ENCODE peak calls at places on chromosomes 11 and 22, in seven cellular contexts. C, E, X, Q, Y, B and L are unnamed samples.

GRCh38 chr11:85423331-85423730 is 203.8 kb downstream of the DLG2 start:
- DNase-seq in X (no peak), Q (no peak), Y (no peak), C (no peak), E (no peak), B (no peak), L (no peak)

GRCh38 chr11:8059571-8060011 is 21.4 kb upstream of the TUB start:
- DNase-seq in C (no peak), X (no peak), Y (peak; percentile 68), B (no peak), Q (no peak), E (no peak), L (no peak)

GRCh38 chr11:113014731-113015455 is 53.7 kb downstream of the NCAM1 start:
- DNase-seq in B (no peak), Y (no peak), E (no peak), X (no peak), Q (peak; percentile 34), C (no peak), L (no peak)

GRCh38 chr22:43826142-43827093 is 14.3 kb upstream of the EFCAB6 start:
- DNase-seq in X (peak; percentile 55), B (no peak), E (peak; percentile 53), Y (peak; percentile 50), Q (peak; percentile 66), C (peak; percentile 61), L (no peak)

GRCh38 chr22:45504703-45505341 is 2.1 kb downstream of the FBLN1 start:
- DNase-seq in Q (peak; percentile 17), E (no peak), Y (peak; percentile 53), B (no peak), X (no peak), C (no peak), L (no peak)

GRCh38 chr11:111000400-111001090 is 245.0 kb upstream of the POU2AF2 start:
- DNase-seq in E (no peak), Y (no peak), C (no peak), B (no peak), X (no peak), Q (no peak), L (no peak)

GRCh38 chr11:113778111-113778910 is 1.3 kb upstream of the CLDN25 start:
- DNase-seq in C (no peak), B (no peak), X (no peak), E (no peak), Y (no peak), Q (peak; percentile 66), L (no peak)

GRCh38 chr11:62954478-62954877 is 30.3 kb downstream of the SLC22A6 start:
- DNase-seq in Y (peak; percentile 23), X (no peak), E (no peak), B (no peak), Q (no peak), C (no peak), L (no peak)

GRCh38 chr11:128717581-128717980 is 23.7 kb downstream of the FLI1 start:
- DNase-seq in Y (no peak), B (no peak), C (no peak), Q (no peak), X (no peak), E (no peak), L (no peak)

GRCh38 chr22:48750826-48751440 is 1076.7 kb downstream of the BRD1 start:
- DNase-seq in Q (no peak), X (no peak), E (no peak), C (no peak), Y (peak; percentile 5), B (no peak), L (no peak)

GRCh38 chr22:41925783-41926460 is 684 bp downstream of the TNFRSF13C start:
- DNase-seq in Q (peak; percentile 83), B (peak; percentile 72), X (no peak), Y (peak; percentile 71), E (peak; percentile 81), C (no peak), L (no peak)

GRCh38 chr11:30285416-30286121 is 37.3 kb upstream of the ARL14EP start:
- DNase-seq in C (no peak), B (no peak), Q (no peak), Y (no peak), E (no peak), X (no peak), L (no peak)

GRCh38 chr11:122692444-122692843 is 36.9 kb downstream of the UBASH3B start:
- DNase-seq in Q (no peak), Y (no peak), B (no peak), C (no peak), X (no peak), E (no peak), L (no peak)

GRCh38 chr11:65488273-65489058 is 10.4 kb upstream of the MALAT1 start:
- DNase-seq in E (peak; percentile 68), Q (peak; percentile 38), B (no peak), Y (no peak), C (peak; percentile 53), X (peak; percentile 77), L (no peak)

GRCh38 chr22:44270556-44270880 is 42.2 kb downstream of the SHISAL1 start:
- DNase-seq in Y (no peak), X (peak; percentile 3), E (peak; percentile 41), C (peak; percentile 29), Q (no peak), B (no peak), L (peak; percentile 26)

GRCh38 chr22:31891366-31892079 is 52.8 kb upstream of the YWHAH start:
- DNase-seq in X (no peak), C (no peak), B (no peak), E (no peak), Q (no peak), Y (no peak), L (no peak)

GRCh38 chr22:41917906-41918791 is 3.3 kb upstream of the SHISA8 start:
- DNase-seq in X (no peak), Q (peak; percentile 36), B (no peak), Y (no peak), C (no peak), E (no peak), L (no peak)

GRCh38 chr11:1072116-1072820 is 2.4 kb upstream of the MUC2 start:
- DNase-seq in X (peak; percentile 14), Y (no peak), C (peak; percentile 43), B (no peak), E (peak; percentile 56), Q (peak; percentile 11), L (peak; percentile 58)

GRCh38 chr11:35619754-35620640 is 1.7 kb downstream of the FJX1 start:
- DNase-seq in C (no peak), B (no peak), X (peak; percentile 35), Q (peak; percentile 19), Y (no peak), E (no peak), L (no peak)

GRCh38 chr11:89457190-89457589 is 34.0 kb downstream of the NOX4 start:
- DNase-seq in C (no peak), Y (no peak), E (no peak), Q (no peak), B (no peak), X (no peak), L (no peak)

GRCh38 chr11:108324587-108324986 is 101.7 kb downstream of the ATM start:
- DNase-seq in C (no peak), E (no peak), Q (no peak), Y (no peak), B (no peak), X (no peak), L (no peak)

GRCh38 chr22:38567531-38568245 is 2.3 kb downstream of the DMC1 start:
- DNase-seq in B (no peak), Q (no peak), E (no peak), C (no peak), X (no peak), Y (no peak), L (no peak)
- H3K27me3 ChIP-seq in B (no peaks in the 10 kb centered on the region), Q (no peaks in the 10 kb centered on the region), E (no peaks in the 10 kb centered on the region), C (no peaks in the 10 kb centered on the region), X (no peaks in the 10 kb centered on the region), Y (no peaks in the 10 kb centered on the region), L (no peaks in the 10 kb centered on the region)

GRCh38 chr11:69881467-69882269 is 62.5 kb upstream of the FGF3 start:
- DNase-seq in Q (no peak), Y (no peak), X (no peak), C (peak; percentile 44), E (peak; percentile 55), B (no peak), L (peak; percentile 52)
- H3K27ac ChIP-seq in Q (no peak overlapping the region), Y (no peak overlapping the region), X (no peak overlapping the region), C (no peak overlapping the region), E (no peak overlapping the region), B (no peak overlapping the region), L (no peak overlapping the region)

DNA sequence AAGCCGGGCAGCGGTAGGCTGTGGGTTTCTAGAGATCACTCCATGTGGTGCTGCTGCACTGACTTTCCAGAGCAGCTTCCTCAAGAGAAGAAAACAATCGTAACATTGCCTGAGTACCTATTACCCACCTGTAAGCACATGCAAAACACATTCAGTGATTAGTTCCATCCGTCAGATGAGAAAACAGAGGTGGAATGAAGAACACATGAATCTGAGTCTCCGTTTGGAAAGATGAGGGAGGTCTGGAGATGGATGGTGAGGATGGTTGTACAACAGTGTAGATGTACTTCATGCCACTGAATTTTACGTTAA is 7.5 kb upstream of the SLCO2B1 start:
- DNase-seq in B (no peak), C (no peak), E (no peak), Y (no peak), X (no peak), Q (no peak), L (no peak)
- H3K27me3 ChIP-seq in B (no peaks in the 10 kb centered on the region), C (no peaks in the 10 kb centered on the region), E (no peaks in the 10 kb centered on the region), Y (no peaks in the 10 kb centered on the region), X (no peaks in the 10 kb centered on the region), Q (no peaks in the 10 kb centered on the region), L (no peaks in the 10 kb centered on the region)

GRCh38 chr11:2921261-2921660 is 8.0 kb downstream of the PHLDA2 start:
- DNase-seq in B (no peak), C (no peak), X (no peak), E (no peak), Q (no peak), Y (no peak), L (no peak)
- H3K27ac ChIP-seq in B (no peak overlapping the region), C (no peak overlapping the region), X (no peak overlapping the region), E (no peak overlapping the region), Q (no peak overlapping the region), Y (no peak overlapping the region), L (no peak overlapping the region)

GRCh38 chr22:50530280-50530856 is 556 bp upstream of the TYMP start:
- DNase-seq in Y (no peak), C (peak; percentile 97), Q (peak; percentile 67), X (peak; percentile 61), B (peak; percentile 15), E (peak; percentile 96), L (peak; percentile 83)
- H3K27me3 ChIP-seq in Y (no peaks in the 10 kb centered on the region), C (no peaks in the 10 kb centered on the region), Q (no peaks in the 10 kb centered on the region), X (peaks cover 6% of the 10 kb centered on the region), B (no peaks in the 10 kb centered on the region), E (no peaks in the 10 kb centered on the region), L (no peaks in the 10 kb centered on the region)

DNA sequence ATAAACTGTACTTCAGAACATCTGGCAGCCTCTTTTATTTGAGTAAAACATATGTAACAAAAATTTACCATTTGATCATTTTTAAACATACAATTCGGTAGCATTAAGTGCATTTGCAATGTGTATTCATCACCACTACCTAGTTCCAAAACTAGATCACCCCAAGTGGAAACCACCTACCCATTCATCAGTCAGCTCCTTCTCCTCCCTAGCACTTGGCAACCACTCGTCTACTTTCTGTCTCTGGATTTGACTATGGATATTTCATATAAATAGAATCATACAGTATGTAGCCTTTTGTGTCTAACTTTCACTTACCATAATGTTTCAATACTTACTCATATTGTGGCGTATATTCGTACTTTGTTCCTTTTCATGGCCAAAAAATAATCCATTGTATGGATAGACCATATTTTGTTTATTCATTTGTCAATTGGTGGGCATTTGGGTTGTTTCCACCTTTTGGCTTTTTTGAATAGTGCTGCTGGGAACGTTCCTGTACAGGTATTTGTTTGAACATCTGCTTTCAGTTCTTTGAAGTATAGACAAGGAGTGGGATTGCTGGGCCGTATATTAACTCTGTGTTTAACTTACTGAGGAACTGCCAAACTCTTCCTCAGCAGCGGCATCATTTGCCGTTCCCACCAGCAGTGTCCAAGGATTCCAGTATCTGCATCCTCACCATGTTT is 27.2 kb upstream of the ADORA2A start:
- DNase-seq in X (no peak), Q (no peak), E (no peak), C (no peak), B (no peak), Y (no peak), L (no peak)
- H3K27ac ChIP-seq in X (no peak overlapping the region), Q (no peak overlapping the region), E (peak overlapping the region; percentile 52), C (no peak overlapping the region), B (no peak overlapping the region), Y (no peak overlapping the region), L (no peak overlapping the region)